ENCODE peak calls at places on chromosome 21, in five cellular contexts. P is GF-D8; M is activated T-cell treated with anti-CD3 and anti-CD28 coated beads for 1 hour; N is stimulated activated CD4-positive, alpha-beta T cell treated with anti-CD3 and anti-CD28 coated beads, Interleukin-2, amount 100 ng/mL, for 48 hours; E is non-pigmented ciliary epithelial cell. G is an unnamed sample.

GRCh38 chr21:26916799-26917198 is 50.1 kb downstream of the ADAMTS5 start:
- DNase-seq in N (no peak), M (no peak), E (no peak), P (no peak), G (no peak)

GRCh38 chr21:38343691-38344090 is 86.9 kb downstream of the KCNJ15 start:
- DNase-seq in N (no peak), M (no peak), E (no peak), P (no peak), G (no peak)

GRCh38 chr21:16587671-16588379 is 858.0 kb downstream of the USP25 start:
- DNase-seq in P (no peak), M (no peak), N (no peak), E (no peak), G (no peak)

GRCh38 chr21:33492571-33492970 is 1.1 kb upstream of the DNAJC28 start:
- DNase-seq in E (no peak), M (no peak), N (no peak), P (no peak), G (no peak)

GRCh38 chr21:42429856-42430255 is 26.2 kb downstream of the UBASH3A start:
- DNase-seq in P (no peak), N (no peak), E (no peak), M (no peak), G (no peak)

GRCh38 chr21:39073717-39074116 is 109.5 kb downstream of the PSMG1 start:
- DNase-seq in M (no peak), N (no peak), E (no peak), P (no peak), G (no peak)

GRCh38 chr21:21101911-21102310 is 103.7 kb downstream of the NCAM2 start:
- DNase-seq in N (no peak), E (peak), P (no peak), M (no peak), G (peak)

GRCh38 chr21:24375201-24375600 is 1232.1 kb downstream of the MRPL39 start:
- DNase-seq in M (no peak), E (no peak), N (peak), P (no peak), G (no peak)

GRCh38 chr21:14968029-14968428 is 96.8 kb downstream of the NRIP1 start:
- DNase-seq in M (no peak), E (no peak), P (no peak), N (no peak), G (no peak)

GRCh38 chr21:27505516-27505915 is 538.6 kb upstream of the ADAMTS5 start:
- DNase-seq in E (no peak), M (no peak), P (no peak), N (no peak), G (no peak)

GRCh38 chr21:45630876-45631275 is 12.6 kb upstream of the PCBP3 start:
- DNase-seq in M (no peak), P (no peak), E (no peak), N (no peak), G (no peak)

GRCh38 chr21:43923391-43923790 is 58.4 kb downstream of the AGPAT3 start:
- DNase-seq in E (no peak), N (no peak), M (no peak), P (no peak), G (no peak)

GRCh38 chr21:43762303-43763128 is 13.6 kb downstream of the CSTB start:
- DNase-seq in P (no peak), M (no peak), N (no peak), E (no peak), G (no peak)

GRCh38 chr21:37878946-37879660 is 37.2 kb downstream of the KCNJ6 start:
- DNase-seq in P (no peak), N (no peak), M (no peak), E (peak), G (no peak)

GRCh38 chr21:35511298-35512162 is 462.4 kb upstream of the RUNX1 start:
- DNase-seq in M (no peak), N (no peak), E (no peak), P (no peak), G (no peak)

GRCh38 chr21:35643176-35643575 is 417.1 kb downstream of the SETD4 start:
- DNase-seq in N (no peak), M (no peak), E (no peak), P (no peak), G (no peak)

GRCh38 chr21:25838809-25839208 is 104.0 kb downstream of the GABPA start:
- DNase-seq in P (no peak), N (no peak), M (no peak), E (no peak), G (no peak)

GRCh38 chr21:29504751-29505321 is 206.1 kb downstream of the BACH1 start:
- DNase-seq in E (peak), M (no peak), P (no peak), N (no peak), G (no peak)

GRCh38 chr21:41236361-41236973 is 68.5 kb downstream of the BACE2 start:
- DNase-seq in N (no peak), P (no peak), E (no peak), M (no peak), G (no peak)

GRCh38 chr21:38753114-38754100 is 52.3 kb upstream of the ETS2 start:
- DNase-seq in P (no peak), E (no peak), N (no peak), M (no peak), G (no peak)

GRCh38 chr21:34345091-34345871 is 18.5 kb upstream of the KCNE2 start:
- DNase-seq in M (no peak), E (no peak), N (no peak), P (no peak), G (no peak)

G was measured in neural crest cell.